ENCODE peak calls at places on chromosome 15, in nine cellular contexts. Q is H9, A is K562, Y is type B pancreatic cell, L is hepatocyte, D is colonic mucosa, R is neural crest cell, M is AG04450, N is GM13977. T is an unnamed sample.

GRCh38 chr15:66644815-66645345 is 57.2 kb upstream of the SMAD6 start:
- DNase-seq in Q (no peak), A (no peak), Y (no peak), L (peak; percentile 22), D (no peak), R (no peak), M (peak; percentile 20), N (no peak), T (no peak)

GRCh38 chr15:48963524-48964113 is at the start of gene SHC4:
- DNase-seq in Q (peak; percentile 78), A (peak; percentile 52), Y (no peak), L (peak; percentile 83), D (peak; percentile 54), R (peak; percentile 54), M (no peak), N (peak; percentile 80), T (no peak)

GRCh38 chr15:70100495-70101331 is 3.0 kb upstream of the TLE3 start:
- DNase-seq in Q (peak; percentile 54), A (peak; percentile 45), Y (no peak), L (peak; percentile 79), D (peak; percentile 66), R (peak; percentile 59), M (no peak), N (peak; percentile 44), T (no peak)

GRCh38 chr15:33132722-33133345 is 61.7 kb downstream of the FMN1 start:
- DNase-seq in Q (peak; percentile 52), A (peak; percentile 30), Y (no peak), L (peak; percentile 73), D (peak; percentile 63), R (peak; percentile 16), M (peak; percentile 61), N (peak; percentile 16), T (no peak)

GRCh38 chr15:68617001-68617400 is 38.2 kb downstream of the CORO2B start:
- DNase-seq in Q (no peak), A (no peak), Y (no peak), L (no peak), D (no peak), R (no peak), M (no peak), N (no peak), T (no peak)

GRCh38 chr15:72118400-72118978 is at the start of gene SENP8:
- DNase-seq in Q (no peak), A (peak; percentile 80), Y (no peak), L (no peak), D (no peak), R (no peak), M (no peak), N (no peak), T (no peak)

GRCh38 chr15:65184944-65185717 is at the start of gene CLPX:
- DNase-seq in Q (peak; percentile 92), A (peak; percentile 97), Y (peak; percentile 89), L (peak; percentile 95), D (peak; percentile 90), R (peak; percentile 72), M (peak; percentile 78), N (peak; percentile 91), T (peak; percentile 87)

GRCh38 chr15:49265911-49266310 is 95.9 kb downstream of the GALK2 start:
- DNase-seq in Q (no peak), A (no peak), Y (no peak), L (no peak), D (no peak), R (no peak), M (no peak), N (no peak), T (no peak)

GRCh38 chr15:74429784-74430141 is 4.0 kb downstream of the SEMA7A start:
- DNase-seq in Q (no peak), A (no peak), Y (no peak), L (no peak), D (no peak), R (no peak), M (no peak), N (no peak), T (no peak)

GRCh38 chr15:69616558-69616957 is 163.9 kb downstream of the RPLP1 start:
- DNase-seq in Q (no peak), A (no peak), Y (no peak), L (no peak), D (no peak), R (no peak), M (no peak), N (no peak), T (no peak)

GRCh38 chr15:43185161-43186002 is at the start of gene CCNDBP1:
- DNase-seq in Q (peak; percentile 99), A (peak; percentile 99), Y (peak; percentile 88), L (peak; percentile 95), D (peak; percentile 99), R (peak; percentile 84), M (no peak), N (peak; percentile 99), T (peak; percentile 66)
- TF ChIP-seq CTCF in Q (peak; percentile 73), A (peak; percentile 69), Y (peak; percentile 66), L (peak; percentile 56), D (no peak), R (peak; percentile 58), M (peak; percentile 47), N (peak; percentile 52), T (peak; percentile 57)

GRCh38 chr15:82177291-82178010 is 85.1 kb downstream of the EFL1 start:
- DNase-seq in Q (no peak), A (no peak), Y (no peak), L (no peak), D (no peak), R (no peak), M (no peak), N (no peak), T (peak; percentile 28)

GRCh38 chr15:82178061-82178460 is 84.5 kb downstream of the EFL1 start:
- DNase-seq in Q (no peak), A (no peak), Y (no peak), L (no peak), D (no peak), R (no peak), M (no peak), N (no peak), T (no peak)

GRCh38 chr15:82174471-82174870 is 88.1 kb downstream of the EFL1 start:
- DNase-seq in Q (no peak), A (no peak), Y (no peak), L (no peak), D (no peak), R (no peak), M (no peak), N (no peak), T (no peak)

GRCh38 chr15:82173108-82173507 is 89.4 kb downstream of the EFL1 start:
- DNase-seq in Q (no peak), A (no peak), Y (no peak), L (no peak), D (no peak), R (no peak), M (no peak), N (no peak), T (no peak)

GRCh38 chr15:82176528-82176927 is 86.0 kb downstream of the EFL1 start:
- DNase-seq in Q (no peak), A (no peak), Y (no peak), L (no peak), D (no peak), R (no peak), M (no peak), N (no peak), T (no peak)
- TF ChIP-seq CTCF in Q (peak; percentile 20), A (no peak), Y (peak; percentile 48), L (no peak), D (no peak), R (peak; percentile 24), M (no peak), N (no peak), T (no peak)

DNA sequence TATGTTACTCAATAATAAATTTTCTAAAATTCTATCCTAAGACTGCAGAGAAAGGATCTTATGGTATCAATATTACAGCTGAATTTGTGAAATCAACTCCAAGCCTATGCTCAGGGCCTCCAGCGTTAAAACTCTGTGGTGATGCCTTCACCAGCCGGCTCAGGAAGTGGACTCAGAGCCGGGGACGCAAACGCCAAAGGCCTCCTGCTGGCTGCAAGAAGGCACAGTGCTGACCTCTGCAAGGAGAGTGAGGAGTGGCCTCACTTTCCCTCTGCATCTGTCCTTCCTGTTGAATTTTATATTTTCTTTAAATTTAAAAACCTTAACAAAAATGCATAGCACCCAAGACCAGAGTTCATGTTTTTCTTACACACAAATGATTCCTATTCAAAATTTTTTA is 48.5 kb downstream of the HERC2 start:
- DNase-seq in Q (peak; percentile 44), A (no peak), Y (no peak), L (peak; percentile 9), D (no peak), R (peak; percentile 25), M (no peak), N (no peak), T (no peak)
- TF ChIP-seq CTCF in Q (peak; percentile 43), A (no peak), Y (peak; percentile 65), L (no peak), D (no peak), R (peak; percentile 46), M (peak; percentile 41), N (no peak), T (no peak)

GRCh38 chr15:60324706-60325438 is 72.9 kb downstream of the ANXA2 start:
- DNase-seq in Q (no peak), A (no peak), Y (no peak), L (no peak), D (no peak), R (no peak), M (no peak), N (no peak), T (no peak)
- TF ChIP-seq CTCF in Q (no peak), A (no peak), Y (no peak), L (no peak), D (no peak), R (no peak), M (no peak), N (no peak), T (no peak)

GRCh38 chr15:36278219-36278618 is 301.2 kb upstream of the CDIN1 start:
- DNase-seq in Q (peak; percentile 32), A (no peak), Y (no peak), L (no peak), D (no peak), R (no peak), M (no peak), N (no peak), T (no peak)
- TF ChIP-seq CTCF in Q (peak; percentile 61), A (peak; percentile 32), Y (no peak), L (no peak), D (no peak), R (no peak), M (no peak), N (no peak), T (no peak)

DNA sequence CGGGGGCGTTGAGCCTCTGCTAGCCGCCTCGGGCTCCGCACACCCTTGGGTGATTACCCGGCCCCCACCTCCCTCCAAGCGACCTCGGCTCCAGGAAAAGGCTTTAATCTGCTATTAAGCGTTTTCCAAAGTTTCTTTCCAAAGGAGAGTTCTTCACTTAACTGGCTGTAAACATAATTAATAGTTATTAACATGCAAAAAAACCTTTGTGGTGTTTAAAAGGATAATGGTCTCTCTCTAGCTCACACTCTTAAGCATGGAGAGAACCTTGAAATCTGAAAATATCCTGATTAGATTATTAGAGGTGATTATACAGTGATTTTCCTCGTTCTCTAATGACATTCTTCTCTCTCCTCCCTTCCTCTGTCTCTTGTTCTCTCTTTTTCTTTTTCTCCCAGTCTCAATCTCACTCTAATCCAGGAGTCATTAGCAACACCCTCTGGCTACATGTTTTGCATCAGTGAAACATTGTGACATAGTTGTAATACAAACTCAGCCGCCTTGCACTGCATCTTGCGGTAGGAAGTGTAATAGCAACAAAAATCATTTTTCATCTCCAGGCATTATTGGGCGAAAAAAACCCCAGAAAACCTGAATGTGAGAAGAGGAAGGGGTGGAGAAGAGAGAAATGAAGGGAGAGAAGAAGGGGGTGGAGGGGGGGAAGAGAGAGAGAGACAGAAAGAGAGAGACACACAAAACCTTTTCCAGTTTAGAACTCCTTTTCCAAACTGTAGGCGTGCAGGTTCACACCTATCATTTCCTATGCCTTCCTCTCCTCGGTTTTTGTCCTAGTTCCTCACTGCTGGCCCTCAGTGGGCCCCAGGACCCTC is 24.4 kb downstream of the NR2F2 start:
- DNase-seq in Q (no peak), A (no peak), Y (no peak), L (peak; percentile 57), D (no peak), R (no peak), M (no peak), N (no peak), T (peak; percentile 62)
- TF ChIP-seq CTCF in Q (no peak), A (no peak), Y (peak; percentile 58), L (no peak), D (no peak), R (peak; percentile 53), M (peak; percentile 50), N (no peak), T (peak; percentile 61)